ENCODE peak calls at places on chromosomes 6 and 20, in eight cellular contexts. One of them, this sample, is unnamed.

GRCh38 chr6:155418017-155418749 is 37.5 kb downstream of the NOX3 start:
- DNase-seq in SK-N-SH: no peak
- DNase-seq in H1: no peak
- DNase-seq in Panc1: no peak
- DNase-seq in suprapubic skin: no peak
- DNase-seq in stomach: no peak
- DNase-seq in HCT116: no peak
- DNase-seq in HL-60: peak
- DNase-seq in this sample: peak

GRCh38 chr6:10099086-10099499 is 315.8 kb downstream of the TFAP2A start:
- DNase-seq in H1: peak
- DNase-seq in HCT116: no peak
- DNase-seq in HL-60: no peak
- DNase-seq in suprapubic skin: no peak
- DNase-seq in stomach: peak
- DNase-seq in SK-N-SH: peak
- DNase-seq in Panc1: no peak
- DNase-seq in this sample: no peak

GRCh38 chr6:34231566-34232336 is 4.9 kb upstream of the HMGA1 start:
- DNase-seq in suprapubic skin: no peak
- DNase-seq in Panc1: no peak
- DNase-seq in HCT116: no peak
- DNase-seq in HL-60: no peak
- DNase-seq in stomach: no peak
- DNase-seq in H1: no peak
- DNase-seq in SK-N-SH: no peak
- DNase-seq in this sample: no peak

GRCh38 chr6:74870403-74870802 is 335.4 kb downstream of the COL12A1 start:
- DNase-seq in Panc1: no peak
- DNase-seq in H1: no peak
- DNase-seq in SK-N-SH: no peak
- DNase-seq in suprapubic skin: no peak
- DNase-seq in stomach: no peak
- DNase-seq in HCT116: peak
- DNase-seq in HL-60: no peak
- DNase-seq in this sample: no peak

GRCh38 chr20:25173321-25173720 is 22.2 kb upstream of the ENTPD6 start:
- DNase-seq in suprapubic skin: no peak
- DNase-seq in Panc1: no peak
- DNase-seq in HCT116: no peak
- DNase-seq in HL-60: no peak
- DNase-seq in H1: no peak
- DNase-seq in stomach: no peak
- DNase-seq in SK-N-SH: no peak
- DNase-seq in this sample: no peak

GRCh38 chr6:106614592-106615301 is 14.6 kb downstream of the RTN4IP1 start:
- DNase-seq in H1: no peak
- DNase-seq in Panc1: no peak
- DNase-seq in suprapubic skin: no peak
- DNase-seq in SK-N-SH: no peak
- DNase-seq in HCT116: no peak
- DNase-seq in stomach: no peak
- DNase-seq in HL-60: no peak
- DNase-seq in this sample: no peak

GRCh38 chr20:14724465-14724864 is 387.1 kb upstream of the FLRT3 start:
- DNase-seq in Panc1: no peak
- DNase-seq in HCT116: no peak
- DNase-seq in SK-N-SH: no peak
- DNase-seq in stomach: no peak
- DNase-seq in HL-60: no peak
- DNase-seq in suprapubic skin: no peak
- DNase-seq in H1: no peak
- DNase-seq in this sample: no peak

GRCh38 chr6:26243742-26244141 is 121.3 kb upstream of the BTN3A2 start:
- DNase-seq in HL-60: no peak
- DNase-seq in H1: no peak
- DNase-seq in stomach: no peak
- DNase-seq in Panc1: no peak
- DNase-seq in suprapubic skin: no peak
- DNase-seq in HCT116: no peak
- DNase-seq in SK-N-SH: no peak
- DNase-seq in this sample: no peak

GRCh38 chr20:18632196-18632789 is 44.4 kb downstream of the DTD1 start:
- DNase-seq in HCT116: peak
- DNase-seq in suprapubic skin: no peak
- DNase-seq in H1: peak
- DNase-seq in SK-N-SH: peak
- DNase-seq in HL-60: peak
- DNase-seq in stomach: peak
- DNase-seq in Panc1: no peak
- DNase-seq in this sample: peak

GRCh38 chr6:140579918-140580317 is 1205.5 kb upstream of the CITED2 start:
- DNase-seq in H1: no peak
- DNase-seq in HCT116: no peak
- DNase-seq in suprapubic skin: no peak
- DNase-seq in HL-60: no peak
- DNase-seq in SK-N-SH: no peak
- DNase-seq in Panc1: no peak
- DNase-seq in stomach: no peak
- DNase-seq in this sample: no peak

GRCh38 chr20:9342651-9343050 is 171.7 kb upstream of the LAMP5 start:
- DNase-seq in SK-N-SH: no peak
- DNase-seq in suprapubic skin: no peak
- DNase-seq in HCT116: no peak
- DNase-seq in stomach: no peak
- DNase-seq in H1: no peak
- DNase-seq in Panc1: no peak
- DNase-seq in HL-60: no peak
- DNase-seq in this sample: no peak

GRCh38 chr6:36508532-36508931 is 38.7 kb downstream of the STK38 start:
- DNase-seq in stomach: no peak
- DNase-seq in H1: no peak
- DNase-seq in Panc1: no peak
- DNase-seq in SK-N-SH: no peak
- DNase-seq in HCT116: no peak
- DNase-seq in HL-60: no peak
- DNase-seq in suprapubic skin: no peak
- DNase-seq in this sample: no peak
- TF ChIP-seq POLR2AphosphoS5 in stomach: no peak
- TF ChIP-seq POLR2AphosphoS5 in H1: no peak
- TF ChIP-seq POLR2AphosphoS5 in Panc1: no peak
- TF ChIP-seq POLR2AphosphoS5 in SK-N-SH: no peak
- TF ChIP-seq POLR2AphosphoS5 in HCT116: no peak
- TF ChIP-seq POLR2AphosphoS5 in HL-60: no peak
- TF ChIP-seq POLR2AphosphoS5 in suprapubic skin: no peak
- TF ChIP-seq POLR2AphosphoS5 in this sample: no peak

GRCh38 chr6:158653577-158654354 is 3.9 kb downstream of the SYTL3 start:
- DNase-seq in SK-N-SH: no peak
- DNase-seq in suprapubic skin: no peak
- DNase-seq in H1: no peak
- DNase-seq in stomach: peak
- DNase-seq in Panc1: no peak
- DNase-seq in HCT116: no peak
- DNase-seq in HL-60: no peak
- DNase-seq in this sample: no peak
- H3K27ac ChIP-seq in SK-N-SH: peak
- H3K27ac ChIP-seq in suprapubic skin: peak
- H3K27ac ChIP-seq in H1: no peak
- H3K27ac ChIP-seq in stomach: peak
- H3K27ac ChIP-seq in Panc1: no peak
- H3K27ac ChIP-seq in HCT116: peak
- H3K27ac ChIP-seq in HL-60: no peak
- H3K27ac ChIP-seq in this sample: no peak

GRCh38 chr6:29965873-29966601 is 23.7 kb downstream of the HLA-A start:
- DNase-seq in Panc1: peak
- DNase-seq in suprapubic skin: peak
- DNase-seq in stomach: peak
- DNase-seq in H1: no peak
- DNase-seq in HCT116: peak
- DNase-seq in SK-N-SH: peak
- DNase-seq in HL-60: peak
- DNase-seq in this sample: no peak
- H3K4me3 ChIP-seq in Panc1: peak
- H3K4me3 ChIP-seq in suprapubic skin: peak
- H3K4me3 ChIP-seq in stomach: peak
- H3K4me3 ChIP-seq in H1: no peak
- H3K4me3 ChIP-seq in HCT116: peak
- H3K4me3 ChIP-seq in SK-N-SH: peak
- H3K4me3 ChIP-seq in HL-60: peak
- H3K4me3 ChIP-seq in this sample: peak

GRCh38 chr6:143325379-143326140 is 124.9 kb downstream of the ADAT2 start:
- DNase-seq in HCT116: no peak
- DNase-seq in Panc1: no peak
- DNase-seq in HL-60: no peak
- DNase-seq in SK-N-SH: no peak
- DNase-seq in suprapubic skin: no peak
- DNase-seq in stomach: no peak
- DNase-seq in H1: no peak
- DNase-seq in this sample: no peak
- TF ChIP-seq POLR2AphosphoS5 in HCT116: no peak
- TF ChIP-seq POLR2AphosphoS5 in Panc1: no peak
- TF ChIP-seq POLR2AphosphoS5 in HL-60: no peak
- TF ChIP-seq POLR2AphosphoS5 in SK-N-SH: no peak
- TF ChIP-seq POLR2AphosphoS5 in suprapubic skin: no peak
- TF ChIP-seq POLR2AphosphoS5 in stomach: no peak
- TF ChIP-seq POLR2AphosphoS5 in H1: no peak
- TF ChIP-seq POLR2AphosphoS5 in this sample: no peak

GRCh38 chr20:40750541-40750940 is 61.5 kb upstream of the MAFB start:
- DNase-seq in suprapubic skin: no peak
- DNase-seq in stomach: no peak
- DNase-seq in HCT116: no peak
- DNase-seq in SK-N-SH: no peak
- DNase-seq in H1: no peak
- DNase-seq in HL-60: no peak
- DNase-seq in Panc1: no peak
- DNase-seq in this sample: no peak
- H3K27ac ChIP-seq in suprapubic skin: no peak
- H3K27ac ChIP-seq in stomach: no peak
- H3K27ac ChIP-seq in HCT116: no peak
- H3K27ac ChIP-seq in SK-N-SH: no peak
- H3K27ac ChIP-seq in H1: no peak
- H3K27ac ChIP-seq in HL-60: no peak
- H3K27ac ChIP-seq in Panc1: no peak
- H3K27ac ChIP-seq in this sample: no peak

DNA sequence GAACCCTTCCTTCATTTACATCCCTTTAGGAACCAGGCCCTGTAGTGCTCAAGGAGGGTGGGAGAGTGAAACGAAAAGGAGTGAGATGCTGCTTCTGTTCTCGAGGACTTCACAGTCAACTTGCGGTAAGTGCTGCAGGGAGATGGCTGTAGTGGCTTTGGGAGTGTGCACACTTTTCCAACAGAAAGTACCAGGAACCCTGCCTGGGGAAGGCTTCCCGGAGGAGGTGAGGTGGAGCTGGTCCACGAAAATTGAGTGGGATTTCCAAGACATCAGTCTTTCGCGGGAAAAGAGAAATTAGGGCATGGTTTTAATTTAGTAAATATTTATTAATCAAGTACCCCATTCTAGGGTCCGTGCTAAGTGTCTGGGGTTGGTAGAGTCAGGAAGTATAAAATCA is 12.7 kb downstream of the TRIM31 start:
- DNase-seq in stomach: no peak
- DNase-seq in HL-60: no peak
- DNase-seq in H1: no peak
- DNase-seq in HCT116: no peak
- DNase-seq in suprapubic skin: no peak
- DNase-seq in Panc1: no peak
- DNase-seq in SK-N-SH: no peak
- DNase-seq in this sample: no peak
- H3K4me3 ChIP-seq in stomach: no peak
- H3K4me3 ChIP-seq in HL-60: no peak
- H3K4me3 ChIP-seq in H1: peak
- H3K4me3 ChIP-seq in HCT116: no peak
- H3K4me3 ChIP-seq in suprapubic skin: peak
- H3K4me3 ChIP-seq in Panc1: peak
- H3K4me3 ChIP-seq in SK-N-SH: no peak
- H3K4me3 ChIP-seq in this sample: no peak

GRCh38 chr20:44548171-44548678 is 26.4 kb upstream of the SERINC3 start:
- DNase-seq in HL-60: no peak
- DNase-seq in HCT116: no peak
- DNase-seq in Panc1: no peak
- DNase-seq in SK-N-SH: no peak
- DNase-seq in suprapubic skin: no peak
- DNase-seq in stomach: no peak
- DNase-seq in H1: no peak
- DNase-seq in this sample: no peak
- TF ChIP-seq POLR2AphosphoS5 in HL-60: no peak
- TF ChIP-seq POLR2AphosphoS5 in HCT116: no peak
- TF ChIP-seq POLR2AphosphoS5 in Panc1: no peak
- TF ChIP-seq POLR2AphosphoS5 in SK-N-SH: no peak
- TF ChIP-seq POLR2AphosphoS5 in suprapubic skin: no peak
- TF ChIP-seq POLR2AphosphoS5 in stomach: no peak
- TF ChIP-seq POLR2AphosphoS5 in H1: no peak
- TF ChIP-seq POLR2AphosphoS5 in this sample: no peak

This sample was measured in SK-N-MC.